ENCODE peak calls at places on chromosomes 2 and 18, in ten cellular contexts. K is HCT116; E is GM23248; G is hypothalamus; H is stimulated activated CD4-positive, alpha-beta T cell treated with anti-CD3 and anti-CD28 coated beads, Interleukin-12 subunit alpha, Interleukin-12 subunit beta, amount 100 ng/mL, for 4 hours; R is activated naive CD8-positive, alpha-beta T cell treated with anti-CD3 and anti-CD28 coated beads, Interleukin-2, amount 10 ng/mL, durations not matched to agents 7 days and 5 days; V is mesenchymal stem cell; O is activated naive CD4-positive, alpha-beta T cell treated with anti-CD3 and anti-CD28 coated beads, Interleukin-2, amount 10 ng/mL, durations not matched to agents 7 days and 5 days; N is stomach; P is A673. B is an unnamed sample.

GRCh38 chr2:158723921-158724802 is 71.0 kb upstream of the DAPL1 start:
- DNase-seq in P (peak), O (no peak), K (peak), V (peak), N (peak), H (no peak), E (no peak), R (no peak), G (peak), B (peak)

GRCh38 chr18:43919565-43919964 is 642.3 kb upstream of the SYT4 start:
- DNase-seq in H (no peak), N (no peak), G (no peak), P (no peak), O (no peak), E (no peak), K (no peak), R (no peak), V (no peak), B (no peak)

GRCh38 chr2:172427256-172427989 is at the start of gene ITGA6:
- DNase-seq in O (peak), N (peak), R (peak), H (peak), K (peak), E (peak), V (peak), G (peak), P (peak), B (peak)

GRCh38 chr18:57683470-57683869 is 61.8 kb upstream of the NARS1 start:
- DNase-seq in V (no peak), K (no peak), N (no peak), R (no peak), G (no peak), E (no peak), O (no peak), H (no peak), P (no peak), B (no peak)

GRCh38 chr2:190182071-190182524 is 119.6 kb upstream of the MSTN start:
- DNase-seq in N (no peak), G (no peak), H (no peak), E (no peak), R (no peak), V (no peak), O (no peak), P (no peak), K (no peak), B (no peak)

GRCh38 chr18:61748024-61748423 is 144.8 kb downstream of the RNF152 start:
- DNase-seq in H (no peak), O (no peak), P (no peak), E (no peak), G (no peak), R (no peak), K (no peak), V (no peak), N (no peak), B (no peak)

GRCh38 chr2:191202881-191203397 is 42.3 kb upstream of the MYO1B start:
- DNase-seq in O (no peak), K (no peak), R (no peak), H (no peak), V (peak), N (no peak), P (peak), E (peak), G (no peak), B (no peak)

GRCh38 chr2:178069551-178069950 is 3.0 kb downstream of the PDE11A start:
- DNase-seq in N (no peak), H (no peak), G (no peak), K (no peak), R (no peak), O (no peak), E (no peak), P (no peak), V (no peak), B (no peak)

B was measured in H54.